ENCODE peak calls at places on chromosomes 5 and 9, in six cellular contexts. F, Y, M, J, U and O are unnamed samples.

GRCh38 chr5:82105457-82105856 is 133.6 kb downstream of the ATG10 start:
- DNase-seq in F (no peak), Y (no peak), M (no peak), J (no peak), U (no peak), O (no peak)

GRCh38 chr9:114221706-114222465 is 66.5 kb downstream of the COL27A1 start:
- DNase-seq in F (no peak), Y (no peak), M (no peak), J (no peak), U (no peak), O (no peak)

GRCh38 chr9:33159760-33160127 is 7.4 kb downstream of the B4GALT1 start:
- DNase-seq in F (peak), Y (no peak), M (peak), J (peak), U (peak), O (no peak)

GRCh38 chr9:99024959-99025358 is 80.0 kb upstream of the TGFBR1 start:
- DNase-seq in F (no peak), Y (no peak), M (no peak), J (no peak), U (no peak), O (no peak)

GRCh38 chr9:123225374-123225813 is 43.0 kb downstream of the STRBP start:
- DNase-seq in F (peak), Y (no peak), M (no peak), J (peak), U (no peak), O (peak)

GRCh38 chr5:74616236-74617146 is 24.0 kb downstream of the ENC1 start:
- DNase-seq in F (no peak), Y (peak), M (no peak), J (no peak), U (no peak), O (peak)

GRCh38 chr5:93621340-93621872 is 38.4 kb downstream of the NR2F1 start:
- DNase-seq in F (peak), Y (peak), M (peak), J (peak), U (peak), O (peak)

GRCh38 chr9:107830479-107830878 is 340.9 kb upstream of the KLF4 start:
- DNase-seq in F (no peak), Y (no peak), M (no peak), J (no peak), U (no peak), O (no peak)

GRCh38 chr5:139757727-139758509 is 37.7 kb upstream of the PSD2 start:
- DNase-seq in F (no peak), Y (no peak), M (no peak), J (no peak), U (no peak), O (no peak)

GRCh38 chr9:125043631-125044030 is 99.7 kb downstream of the SCAI start:
- DNase-seq in F (no peak), Y (no peak), M (no peak), J (no peak), U (no peak), O (no peak)

GRCh38 chr5:130324953-130325671 is 420.8 kb downstream of the CHSY3 start:
- DNase-seq in F (no peak), Y (no peak), M (no peak), J (no peak), U (no peak), O (no peak)

GRCh38 chr5:40410939-40411635 is 268.6 kb upstream of the PTGER4 start:
- DNase-seq in F (no peak), Y (no peak), M (no peak), J (no peak), U (no peak), O (no peak)

GRCh38 chr9:120538339-120538738 is 41.6 kb downstream of the CDK5RAP2 start:
- DNase-seq in F (peak), Y (no peak), M (no peak), J (no peak), U (no peak), O (no peak)

DNA sequence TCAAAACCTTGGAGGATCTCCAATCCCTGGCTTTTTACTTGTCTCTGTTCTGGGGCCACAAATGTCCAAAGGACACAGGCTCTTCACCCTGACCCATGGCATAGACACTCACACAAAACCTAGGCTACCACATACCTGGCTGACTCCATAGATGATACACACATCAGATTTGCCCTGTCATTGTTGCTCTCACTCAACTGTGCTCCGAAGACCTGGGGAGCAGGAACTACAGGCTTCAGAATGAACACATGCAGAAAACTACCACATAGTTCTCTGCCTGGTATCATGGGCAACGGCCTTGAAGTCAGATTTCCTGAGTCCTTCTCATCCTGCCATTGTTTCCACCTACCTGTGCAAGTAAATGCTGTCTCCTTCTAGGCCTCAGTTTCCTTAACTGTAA is 226.2 kb downstream of the KIF4B start:
- DNase-seq in F (no peak), Y (no peak), M (no peak), J (no peak), U (no peak), O (no peak)
- TF ChIP-seq EP300 in F (no peak), Y (no peak), M (no peak), J (no peak), U (no peak), O (no peak)

GRCh38 chr9:35680331-35681105 is 6.8 kb downstream of the CA9 start:
- DNase-seq in F (no peak), Y (no peak), M (no peak), J (no peak), U (peak), O (no peak)
- H3K4me3 ChIP-seq in F (no peak), Y (no peak), M (no peak), J (no peak), U (peak), O (no peak)

GRCh38 chr5:154374264-154374663 is 71.5 kb upstream of the SAP30L start:
- DNase-seq in F (no peak), Y (no peak), M (no peak), J (no peak), U (no peak), O (no peak)

GRCh38 chr5:154376481-154376880 is 69.3 kb upstream of the SAP30L start:
- DNase-seq in F (no peak), Y (no peak), M (no peak), J (no peak), U (no peak), O (no peak)

GRCh38 chr5:154371687-154372086 is 74.1 kb upstream of the SAP30L start:
- DNase-seq in F (peak), Y (no peak), M (peak), J (no peak), U (no peak), O (no peak)

GRCh38 chr5:154375331-154376008 is 70.3 kb upstream of the SAP30L start:
- DNase-seq in F (no peak), Y (no peak), M (no peak), J (no peak), U (no peak), O (no peak)

GRCh38 chr5:154373729-154374179 is 72.0 kb upstream of the SAP30L start:
- DNase-seq in F (no peak), Y (no peak), M (no peak), J (no peak), U (no peak), O (no peak)
- TF ChIP-seq EP300 in F (no peak), Y (no peak), M (no peak), J (no peak), U (no peak), O (no peak)

GRCh38 chr5:39057745-39058144 is 16.5 kb downstream of the RICTOR start:
- DNase-seq in F (no peak), Y (no peak), M (no peak), J (no peak), U (no peak), O (no peak)
- H3K4me3 ChIP-seq in F (peak), Y (no peak), M (no peak), J (peak), U (peak), O (no peak)

GRCh38 chr5:41721521-41721920 is 148.7 kb downstream of the OXCT1 start:
- DNase-seq in F (no peak), Y (no peak), M (no peak), J (no peak), U (no peak), O (no peak)
- TF ChIP-seq EP300 in F (no peak), Y (no peak), M (no peak), J (no peak), U (no peak), O (no peak)

GRCh38 chr9:117595650-117596049 is 108.6 kb upstream of the TLR4 start:
- DNase-seq in F (no peak), Y (no peak), M (no peak), J (no peak), U (no peak), O (no peak)
- H3K4me3 ChIP-seq in F (no peak), Y (no peak), M (no peak), J (no peak), U (no peak), O (no peak)

GRCh38 chr9:68720656-68721313 is 15.7 kb downstream of the PIP5K1B start:
- DNase-seq in F (no peak), Y (no peak), M (no peak), J (no peak), U (no peak), O (no peak)
- TF ChIP-seq EP300 in F (no peak), Y (no peak), M (no peak), J (no peak), U (no peak), O (no peak)

DNA sequence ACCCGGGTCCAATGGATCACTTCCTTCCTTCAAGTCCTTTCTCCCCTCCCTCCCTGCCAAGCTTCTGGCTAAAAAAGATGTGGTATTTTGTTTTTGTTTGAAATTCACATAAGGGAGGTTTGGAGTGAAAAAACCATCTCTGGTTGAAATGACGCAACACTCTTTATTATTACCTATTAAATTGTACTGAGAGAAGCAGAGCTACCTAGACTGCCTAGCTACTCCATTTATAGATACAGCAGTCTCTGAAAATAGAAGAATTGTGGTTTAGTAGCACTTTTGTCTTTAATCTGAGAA is 265.1 kb downstream of the MLLT3 start:
- DNase-seq in F (no peak), Y (no peak), M (no peak), J (no peak), U (no peak), O (no peak)
- H3K4me3 ChIP-seq in F (no peak), Y (no peak), M (no peak), J (no peak), U (no peak), O (no peak)

DNA sequence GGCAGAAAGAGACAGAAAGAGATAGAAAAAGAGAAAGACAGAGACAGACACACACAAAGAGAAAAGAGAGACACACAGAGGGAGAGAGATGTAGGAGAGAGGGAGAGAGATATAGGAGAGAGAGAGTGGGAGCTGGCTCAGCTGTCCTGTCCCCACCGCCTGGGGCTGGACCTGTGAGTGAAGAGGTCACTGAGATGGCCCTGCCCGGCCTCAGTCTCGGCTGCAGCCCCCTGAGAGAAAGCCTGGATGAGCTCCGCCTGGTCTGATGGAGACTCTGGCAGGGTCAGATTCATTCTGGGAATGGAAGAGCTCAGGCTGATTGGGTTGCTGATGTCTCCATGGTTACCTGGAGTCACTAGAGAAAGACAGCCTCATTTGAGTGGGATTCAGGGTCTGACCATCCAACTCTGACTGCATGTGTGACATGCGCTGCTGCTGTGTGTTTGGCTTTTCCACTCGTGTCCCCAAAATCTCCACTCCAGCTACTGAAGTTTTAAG is 27.0 kb upstream of the SEMA4D start:
- DNase-seq in F (no peak), Y (no peak), M (no peak), J (no peak), U (peak), O (no peak)
- TF ChIP-seq EP300 in F (no peak), Y (no peak), M (no peak), J (no peak), U (no peak), O (no peak)